ENCODE peak calls at places on chromosome X, in nine cellular contexts. I is suprapubic skin, F is K562, G is tibial nerve, Z is stomach, X is GM12878, R is SK-N-SH, D is HepG2, L is sigmoid colon. W is an unnamed sample. For H3K27me3, the result is how much of the 10 kb centered on the place peaks cover.

GRCh38 chrX:3516051-3516541 is 169.6 kb upstream of the MXRA5 start:
- DNase-seq in R (no peak), X (no peak), Z (no peak), L (no peak), I (no peak), G (no peak), D (no peak), F (no peak), W (no peak)

GRCh38 chrX:16167181-16167580 is at the start of gene MAGEB17:
- DNase-seq in F (no peak), L (no peak), G (no peak), I (no peak), X (no peak), D (no peak), R (no peak), Z (no peak), W (no peak)

GRCh38 chrX:48794993-48795501 is 6.8 kb upstream of the HDAC6 start:
- DNase-seq in F (peak), X (no peak), D (no peak), I (no peak), Z (no peak), G (no peak), R (no peak), L (no peak), W (no peak)

GRCh38 chrX:118675966-118676349 is 51.4 kb upstream of the IL13RA1 start:
- DNase-seq in Z (no peak), R (no peak), I (no peak), F (no peak), X (no peak), G (no peak), L (no peak), D (no peak), W (no peak)

GRCh38 chrX:109187473-109188168 is 294.3 kb downstream of the GUCY2F start:
- DNase-seq in G (no peak), Z (no peak), R (no peak), I (no peak), L (no peak), X (no peak), F (no peak), D (no peak), W (no peak)

GRCh38 chrX:54530358-54530900 is 410 bp downstream of the GNL3L start:
- DNase-seq in X (peak), I (no peak), L (no peak), Z (no peak), G (no peak), R (no peak), F (no peak), D (no peak), W (peak)

GRCh38 chrX:69896046-69896445 is 153.7 kb downstream of the AWAT2 start:
- DNase-seq in I (no peak), G (no peak), R (no peak), L (no peak), Z (no peak), X (no peak), D (no peak), F (no peak), W (no peak)

GRCh38 chrX:151771726-151772125 is 37.2 kb downstream of the CNGA2 start:
- DNase-seq in I (no peak), G (no peak), F (no peak), L (no peak), Z (no peak), D (no peak), R (no peak), X (no peak), W (no peak)

GRCh38 chrX:13029831-13030771 is 14.3 kb downstream of the FAM9C start:
- DNase-seq in X (no peak), R (no peak), Z (no peak), F (no peak), G (no peak), L (no peak), I (no peak), D (peak), W (no peak)

GRCh38 chrX:8025705-8026104 is 98.5 kb upstream of the PNPLA4 start:
- DNase-seq in Z (no peak), X (no peak), F (no peak), D (peak), R (no peak), L (no peak), I (no peak), G (no peak), W (no peak)

GRCh38 chrX:37594755-37595382 is 23.4 kb downstream of the LANCL3 start:
- DNase-seq in X (no peak), I (no peak), F (no peak), R (no peak), Z (no peak), D (no peak), L (no peak), G (no peak), W (no peak)

GRCh38 chrX:84956304-84956703 is 47.4 kb upstream of the APOOL start:
- DNase-seq in I (no peak), R (no peak), F (no peak), G (no peak), L (no peak), Z (no peak), X (no peak), D (no peak), W (no peak)

GRCh38 chrX:151004085-151004484 is 20.9 kb downstream of the HMGB3 start:
- DNase-seq in F (no peak), G (no peak), R (no peak), D (peak), I (no peak), Z (no peak), L (no peak), X (no peak), W (no peak)

GRCh38 chrX:130125090-130125489 is 14.8 kb upstream of the ELF4 start:
- DNase-seq in Z (peak), G (peak), D (no peak), F (no peak), I (peak), X (no peak), R (peak), L (peak), W (peak)

GRCh38 chrX:9538544-9539045 is 73.7 kb downstream of the TBL1X start:
- DNase-seq in X (no peak), F (no peak), L (no peak), R (peak), I (no peak), Z (no peak), G (no peak), D (peak), W (no peak)

GRCh38 chrX:118579417-118579816 is 83.8 kb downstream of the DOCK11 start:
- DNase-seq in G (no peak), L (no peak), F (no peak), Z (no peak), I (no peak), D (no peak), X (no peak), R (no peak), W (no peak)

GRCh38 chrX:47218280-47218919 is at the start of gene CDK16:
- DNase-seq in R (peak), Z (peak), L (peak), D (peak), G (peak), F (peak), I (peak), X (peak), W (peak)

GRCh38 chrX:125786306-125786705 is 379.8 kb downstream of the DCAF12L2 start:
- DNase-seq in Z (no peak), D (no peak), X (no peak), G (no peak), F (no peak), I (no peak), R (no peak), L (no peak), W (no peak)

GRCh38 chrX:108557594-108557993 is 118.0 kb downstream of the COL4A5 start:
- DNase-seq in G (no peak), L (no peak), X (no peak), I (no peak), R (no peak), F (peak), Z (no peak), D (no peak), W (no peak)

GRCh38 chrX:29318051-29318450 is 730.8 kb downstream of the IL1RAPL1 start:
- DNase-seq in L (no peak), F (no peak), D (no peak), Z (no peak), G (no peak), R (no peak), I (no peak), X (no peak), W (no peak)

GRCh38 chrX:46757593-46757992 is 1.3 kb downstream of the SLC9A7 start:
- DNase-seq in I (no peak), D (no peak), R (no peak), L (no peak), Z (no peak), X (no peak), G (no peak), F (no peak), W (no peak)

GRCh38 chrX:107025538-107025937 is 25.5 kb upstream of the MORC4 start:
- DNase-seq in R (peak), L (no peak), X (no peak), I (no peak), G (no peak), D (peak), F (peak), Z (no peak), W (no peak)

GRCh38 chrX:29852767-29853166 is 362.6 kb upstream of the MAGEB2 start:
- DNase-seq in I (no peak), Z (no peak), X (no peak), D (no peak), R (no peak), F (no peak), G (no peak), L (no peak), W (no peak)

GRCh38 chrX:114959729-114960128 is 57.7 kb downstream of the IL13RA2 start:
- DNase-seq in Z (no peak), D (no peak), X (no peak), R (peak), I (no peak), F (no peak), L (no peak), G (no peak), W (no peak)

GRCh38 chrX:31580726-31581125 is 508.9 kb upstream of the FTHL17 start:
- DNase-seq in I (no peak), R (no peak), D (no peak), G (no peak), F (no peak), L (no peak), Z (no peak), X (no peak), W (no peak)

DNA sequence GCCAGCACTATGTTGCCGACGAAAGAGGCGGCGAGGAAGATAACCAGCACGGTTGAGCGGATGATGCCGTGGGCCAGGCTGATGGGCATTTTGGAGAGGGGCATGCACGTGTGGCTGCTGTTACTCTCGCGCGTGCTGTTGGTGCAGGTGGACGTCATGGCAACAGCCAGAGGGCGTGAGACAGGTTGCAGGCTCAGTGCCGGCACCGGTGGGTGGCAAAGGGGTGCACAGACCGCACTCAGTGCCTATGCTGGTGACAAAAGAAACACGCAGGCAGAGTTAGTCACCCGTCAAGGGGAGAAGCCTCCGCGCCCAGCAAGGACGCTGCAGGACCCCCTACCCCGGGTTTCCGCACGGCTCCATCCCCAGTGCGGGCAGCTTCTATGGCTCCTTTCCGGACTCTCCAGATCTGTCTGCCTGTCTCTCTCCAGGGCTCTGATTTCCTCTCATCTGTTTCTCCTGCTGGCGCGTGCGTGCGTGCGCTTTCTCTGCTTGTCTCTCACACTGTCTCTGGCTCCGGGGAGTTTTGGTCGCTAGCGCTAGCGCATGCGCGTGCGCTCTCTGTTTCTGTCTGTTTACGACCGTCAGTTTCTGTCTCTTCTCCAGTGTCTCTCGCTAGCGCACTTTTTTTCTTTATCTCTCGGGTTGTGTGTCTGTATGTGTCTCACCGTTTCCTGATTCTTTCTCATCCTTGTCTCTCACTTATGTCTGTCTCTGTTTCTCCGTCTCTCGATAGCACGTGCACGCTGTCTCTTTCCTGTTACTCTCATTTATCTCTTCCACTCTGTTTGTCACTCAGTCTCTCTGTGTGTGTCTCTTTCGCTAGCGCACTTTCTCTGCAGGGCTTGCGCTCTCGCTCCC is 2.0 kb downstream of the GPR101 start:
- DNase-seq in D (no peak), I (no peak), G (no peak), Z (no peak), X (peak), F (peak), L (no peak), R (peak), W (no peak)
- H3K27me3 ChIP-seq in D (under half), I (under half), G (half or more), Z (half or more), X (under half), F (under half), L (under half), R (half or more), W (under half)

DNA sequence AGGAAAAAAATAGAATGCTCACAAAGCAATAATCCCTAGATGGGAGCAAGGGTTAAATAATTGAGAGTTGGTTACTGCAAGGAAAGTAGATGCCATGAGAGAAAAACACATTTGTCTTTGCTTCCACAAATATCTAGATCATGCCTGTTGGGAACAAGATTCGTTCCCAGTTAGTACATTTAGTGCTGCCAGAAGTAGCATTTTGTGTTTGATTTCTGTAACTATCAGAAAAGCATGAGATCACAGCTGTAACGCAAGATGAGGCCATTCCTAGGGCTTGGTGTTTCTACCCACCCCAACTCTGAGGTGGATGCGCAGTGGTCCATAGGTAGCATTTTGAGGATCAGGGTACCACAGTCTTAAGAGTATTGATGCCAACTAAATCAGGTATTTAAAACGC is 20.4 kb upstream of the PDK3 start:
- DNase-seq in X (no peak), L (no peak), D (no peak), I (no peak), G (no peak), F (no peak), Z (no peak), R (no peak), W (no peak)
- TF ChIP-seq EP300 in X (no peak), L (no peak), D (no peak), I (no peak), G (no peak), F (no peak), Z (no peak), R (no peak), W (no peak)

DNA sequence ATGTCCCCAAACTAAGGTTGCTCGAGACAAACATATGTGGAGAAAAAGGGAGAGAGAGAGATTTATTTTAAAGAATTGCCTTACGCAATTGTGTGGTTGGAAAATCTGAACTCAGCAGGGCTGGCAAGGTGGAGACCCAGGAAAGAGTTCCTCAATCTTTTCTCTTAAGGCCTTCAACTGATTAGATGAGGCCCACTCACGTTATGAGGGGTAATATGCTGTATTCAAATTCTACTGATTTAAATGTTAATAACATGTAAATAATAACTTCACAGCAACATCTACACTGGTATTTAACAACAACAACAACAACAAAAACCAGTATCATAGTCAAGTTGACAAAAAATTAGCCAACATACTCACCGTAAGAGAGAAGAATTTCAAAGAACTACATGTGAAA is 14.6 kb downstream of the SERPINA7 start:
- DNase-seq in G (no peak), L (no peak), X (no peak), Z (no peak), D (no peak), F (no peak), R (no peak), I (no peak), W (no peak)
- H3K27me3 ChIP-seq in G (under half), L (under half), X (under half), Z (under half), D (under half), F (under half), R (under half), I (under half), W (under half)

DNA sequence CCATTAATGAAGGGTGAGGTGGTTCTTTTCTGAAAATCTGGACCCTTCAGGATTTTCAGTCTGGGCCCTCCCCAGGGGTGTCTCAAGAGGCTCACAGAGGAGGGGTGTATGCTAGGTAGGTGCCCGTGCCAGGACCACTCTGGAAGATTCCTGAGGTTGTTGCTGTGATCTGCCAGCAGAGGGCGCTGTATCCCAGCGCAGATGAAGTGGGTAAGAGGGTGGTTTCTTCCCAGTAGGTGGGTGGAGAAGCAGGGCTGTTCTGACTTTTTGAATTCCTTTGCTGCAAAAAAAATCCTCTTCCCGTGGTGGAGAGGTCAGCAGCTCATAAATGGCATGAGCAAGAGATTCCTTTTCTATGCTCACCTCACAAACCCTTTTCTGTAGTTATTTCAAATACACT is 51.1 kb downstream of the SCML1 start:
- DNase-seq in I (no peak), D (peak), F (peak), G (peak), X (no peak), Z (peak), L (no peak), R (peak), W (peak)
- TF ChIP-seq EP300 in I (no peak), D (no peak), F (no peak), G (no peak), X (no peak), Z (no peak), L (no peak), R (no peak), W (no peak)

GRCh38 chrX:127457161-127457560 is 595.0 kb downstream of the ACTRT1 start:
- DNase-seq in F (no peak), Z (no peak), I (no peak), D (no peak), L (no peak), R (no peak), G (no peak), X (no peak), W (no peak)
- H3K27me3 ChIP-seq in F (under half), Z (under half), I (under half), D (under half), L (under half), R (under half), G (under half), X (under half), W (under half)

GRCh38 chrX:14694631-14695030 is 165.3 kb downstream of the GLRA2 start:
- DNase-seq in G (no peak), Z (no peak), L (no peak), I (no peak), D (no peak), X (no peak), R (no peak), F (no peak), W (no peak)

GRCh38 chrX:14698770-14699169 is 169.4 kb downstream of the GLRA2 start:
- DNase-seq in Z (no peak), R (no peak), L (no peak), G (no peak), X (no peak), D (no peak), I (no peak), F (no peak), W (no peak)

GRCh38 chrX:14702145-14702544 is 170.7 kb downstream of the FANCB start:
- DNase-seq in X (no peak), L (no peak), G (no peak), I (no peak), Z (no peak), R (no peak), F (no peak), D (no peak), W (no peak)

GRCh38 chrX:14700982-14701381 is 171.6 kb downstream of the GLRA2 start:
- DNase-seq in Z (no peak), F (no peak), D (no peak), L (no peak), R (no peak), X (no peak), I (no peak), G (no peak), W (no peak)

GRCh38 chrX:14697453-14697852 is 168.1 kb downstream of the GLRA2 start:
- DNase-seq in G (no peak), Z (peak), I (no peak), F (peak), X (no peak), D (peak), L (no peak), R (peak), W (no peak)
- TF ChIP-seq EP300 in G (no peak), Z (no peak), I (no peak), F (no peak), X (no peak), D (no peak), L (no peak), R (no peak), W (no peak)

DNA sequence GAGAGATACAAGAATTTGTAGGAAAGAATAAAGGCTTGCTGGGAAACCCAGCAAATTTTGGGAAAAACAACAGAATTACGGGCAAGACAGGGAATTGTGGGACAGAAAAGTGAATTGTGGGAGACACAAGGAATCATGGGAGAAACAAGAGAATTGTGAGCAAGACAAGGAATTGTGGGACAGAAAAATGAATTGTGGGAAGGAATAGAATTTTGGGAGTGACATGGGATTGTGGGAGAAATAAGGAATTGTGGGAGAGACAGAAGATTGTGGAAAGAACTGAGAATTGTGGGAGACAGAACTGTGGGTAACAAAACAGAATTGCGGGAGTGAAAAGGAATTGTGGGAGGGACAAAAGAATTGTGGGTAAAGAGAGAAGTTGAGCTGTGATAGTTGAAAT is 1.2 kb upstream of the HCCS start:
- DNase-seq in L (no peak), D (no peak), G (no peak), I (no peak), F (no peak), R (no peak), X (no peak), Z (no peak), W (no peak)
- H3K27me3 ChIP-seq in L (under half), D (under half), G (under half), I (under half), F (under half), R (under half), X (under half), Z (under half), W (under half)

W was measured in ovary.